ENCODE peak calls at places on chromosome 22, in seven cellular contexts. One of them, this sample, is unnamed. For H3K79me2, the result is how much of the 10 kb centered on the place peaks cover.

GRCh38 chr22:25081409-25081824 is 118.2 kb upstream of the CRYBB3 start:
- DNase-seq in astrocyte: no peak
- DNase-seq in OCI-LY7: peak
- DNase-seq in PC-3: peak
- DNase-seq in fibroblast of lung: no peak
- DNase-seq in HCT116: peak
- DNase-seq in MM.1S: peak
- DNase-seq in this sample: peak

GRCh38 chr22:27825174-27825573 is 23.6 kb upstream of the MN1 start:
- DNase-seq in astrocyte: no peak
- DNase-seq in OCI-LY7: peak
- DNase-seq in PC-3: no peak
- DNase-seq in fibroblast of lung: no peak
- DNase-seq in HCT116: no peak
- DNase-seq in MM.1S: no peak
- DNase-seq in this sample: no peak

GRCh38 chr22:28429711-28430110 is 249.9 kb downstream of the TTC28 start:
- DNase-seq in astrocyte: peak
- DNase-seq in OCI-LY7: no peak
- DNase-seq in PC-3: no peak
- DNase-seq in fibroblast of lung: peak
- DNase-seq in HCT116: no peak
- DNase-seq in MM.1S: no peak
- DNase-seq in this sample: no peak

GRCh38 chr22:46491936-46492335 is 45.5 kb downstream of the CELSR1 start:
- DNase-seq in astrocyte: no peak
- DNase-seq in OCI-LY7: no peak
- DNase-seq in PC-3: no peak
- DNase-seq in fibroblast of lung: no peak
- DNase-seq in HCT116: no peak
- DNase-seq in MM.1S: no peak
- DNase-seq in this sample: peak

GRCh38 chr22:38645430-38645829 is 10.8 kb downstream of the FAM227A start:
- DNase-seq in astrocyte: no peak
- DNase-seq in OCI-LY7: no peak
- DNase-seq in PC-3: no peak
- DNase-seq in fibroblast of lung: no peak
- DNase-seq in HCT116: no peak
- DNase-seq in MM.1S: no peak
- DNase-seq in this sample: no peak

GRCh38 chr22:45428391-45429385 is 15.2 kb downstream of the RIBC2 start:
- DNase-seq in astrocyte: no peak
- DNase-seq in OCI-LY7: no peak
- DNase-seq in PC-3: no peak
- DNase-seq in fibroblast of lung: no peak
- DNase-seq in HCT116: no peak
- DNase-seq in MM.1S: no peak
- DNase-seq in this sample: no peak

GRCh38 chr22:36565686-36566085 is 36.7 kb upstream of the EIF3D start:
- DNase-seq in astrocyte: peak
- DNase-seq in OCI-LY7: no peak
- DNase-seq in PC-3: peak
- DNase-seq in fibroblast of lung: peak
- DNase-seq in HCT116: no peak
- DNase-seq in MM.1S: no peak
- DNase-seq in this sample: no peak

GRCh38 chr22:26481694-26482093 is 1.9 kb downstream of the HPS4 start:
- DNase-seq in astrocyte: no peak
- DNase-seq in OCI-LY7: peak
- DNase-seq in PC-3: no peak
- DNase-seq in fibroblast of lung: no peak
- DNase-seq in HCT116: no peak
- DNase-seq in MM.1S: no peak
- DNase-seq in this sample: no peak

GRCh38 chr22:46021577-46021976 is 44.6 kb upstream of the WNT7B start:
- DNase-seq in astrocyte: no peak
- DNase-seq in OCI-LY7: no peak
- DNase-seq in PC-3: no peak
- DNase-seq in fibroblast of lung: no peak
- DNase-seq in HCT116: no peak
- DNase-seq in MM.1S: no peak
- DNase-seq in this sample: no peak

GRCh38 chr22:19178659-19179471 is at the start of gene SLC25A1:
- DNase-seq in astrocyte: peak
- DNase-seq in OCI-LY7: peak
- DNase-seq in PC-3: peak
- DNase-seq in fibroblast of lung: peak
- DNase-seq in HCT116: peak
- DNase-seq in MM.1S: peak
- DNase-seq in this sample: peak

GRCh38 chr22:34847072-34847471 is 218.9 kb upstream of the ISX start:
- DNase-seq in astrocyte: peak
- DNase-seq in OCI-LY7: no peak
- DNase-seq in PC-3: no peak
- DNase-seq in fibroblast of lung: peak
- DNase-seq in HCT116: no peak
- DNase-seq in MM.1S: peak
- DNase-seq in this sample: no peak

GRCh38 chr22:28799834-28800307 is 498 bp downstream of the XBP1 start:
- DNase-seq in astrocyte: peak
- DNase-seq in OCI-LY7: peak
- DNase-seq in PC-3: peak
- DNase-seq in fibroblast of lung: peak
- DNase-seq in HCT116: no peak
- DNase-seq in MM.1S: peak
- DNase-seq in this sample: no peak

GRCh38 chr22:17243524-17243923 is 24.3 kb upstream of the ADA2 start:
- DNase-seq in astrocyte: no peak
- DNase-seq in OCI-LY7: peak
- DNase-seq in PC-3: peak
- DNase-seq in fibroblast of lung: no peak
- DNase-seq in HCT116: no peak
- DNase-seq in MM.1S: peak
- DNase-seq in this sample: no peak

GRCh38 chr22:47807506-47807905 is 1045.1 kb downstream of the TBC1D22A start:
- DNase-seq in astrocyte: no peak
- DNase-seq in OCI-LY7: no peak
- DNase-seq in PC-3: no peak
- DNase-seq in fibroblast of lung: no peak
- DNase-seq in HCT116: no peak
- DNase-seq in MM.1S: no peak
- DNase-seq in this sample: no peak

GRCh38 chr22:44181033-44181911 is 547 bp downstream of the PARVG start:
- DNase-seq in astrocyte: peak
- DNase-seq in OCI-LY7: no peak
- DNase-seq in PC-3: peak
- DNase-seq in fibroblast of lung: peak
- DNase-seq in HCT116: no peak
- DNase-seq in MM.1S: peak
- DNase-seq in this sample: no peak

GRCh38 chr22:28019881-28020861 is 101.1 kb upstream of the PITPNB start:
- DNase-seq in astrocyte: peak
- DNase-seq in OCI-LY7: peak
- DNase-seq in PC-3: peak
- DNase-seq in fibroblast of lung: peak
- DNase-seq in HCT116: peak
- DNase-seq in MM.1S: peak
- DNase-seq in this sample: peak

GRCh38 chr22:29114392-29114791 is 41.6 kb downstream of the KREMEN1 start:
- DNase-seq in astrocyte: no peak
- DNase-seq in OCI-LY7: no peak
- DNase-seq in PC-3: no peak
- DNase-seq in fibroblast of lung: no peak
- DNase-seq in HCT116: no peak
- DNase-seq in MM.1S: no peak
- DNase-seq in this sample: no peak

GRCh38 chr22:46003271-46004091 is 26.5 kb upstream of the WNT7B start:
- DNase-seq in astrocyte: no peak
- DNase-seq in OCI-LY7: no peak
- DNase-seq in PC-3: no peak
- DNase-seq in fibroblast of lung: no peak
- DNase-seq in HCT116: no peak
- DNase-seq in MM.1S: no peak
- DNase-seq in this sample: no peak

GRCh38 chr22:35542157-35542971 is 1.7 kb downstream of the RASD2 start:
- DNase-seq in astrocyte: no peak
- DNase-seq in OCI-LY7: no peak
- DNase-seq in PC-3: no peak
- DNase-seq in fibroblast of lung: no peak
- DNase-seq in HCT116: no peak
- DNase-seq in MM.1S: no peak
- DNase-seq in this sample: no peak

GRCh38 chr22:19292262-19293230 is 1.0 kb upstream of the CLTCL1 start:
- DNase-seq in astrocyte: no peak
- DNase-seq in OCI-LY7: peak
- DNase-seq in PC-3: no peak
- DNase-seq in fibroblast of lung: no peak
- DNase-seq in HCT116: no peak
- DNase-seq in MM.1S: peak
- DNase-seq in this sample: no peak

GRCh38 chr22:44086759-44087158 is 62.7 kb downstream of the PARVB start:
- DNase-seq in astrocyte: no peak
- DNase-seq in OCI-LY7: no peak
- DNase-seq in PC-3: no peak
- DNase-seq in fibroblast of lung: no peak
- DNase-seq in HCT116: no peak
- DNase-seq in MM.1S: no peak
- DNase-seq in this sample: no peak

GRCh38 chr22:49535527-49536125 is 292.0 kb downstream of the BRD1 start:
- DNase-seq in astrocyte: no peak
- DNase-seq in OCI-LY7: no peak
- DNase-seq in PC-3: no peak
- DNase-seq in fibroblast of lung: no peak
- DNase-seq in HCT116: no peak
- DNase-seq in MM.1S: no peak
- DNase-seq in this sample: no peak
- H3K79me2 ChIP-seq in astrocyte: under half
- H3K79me2 ChIP-seq in OCI-LY7: under half
- H3K79me2 ChIP-seq in PC-3: under half
- H3K79me2 ChIP-seq in fibroblast of lung: under half
- H3K79me2 ChIP-seq in HCT116: under half
- H3K79me2 ChIP-seq in MM.1S: under half
- H3K79me2 ChIP-seq in this sample: under half

DNA sequence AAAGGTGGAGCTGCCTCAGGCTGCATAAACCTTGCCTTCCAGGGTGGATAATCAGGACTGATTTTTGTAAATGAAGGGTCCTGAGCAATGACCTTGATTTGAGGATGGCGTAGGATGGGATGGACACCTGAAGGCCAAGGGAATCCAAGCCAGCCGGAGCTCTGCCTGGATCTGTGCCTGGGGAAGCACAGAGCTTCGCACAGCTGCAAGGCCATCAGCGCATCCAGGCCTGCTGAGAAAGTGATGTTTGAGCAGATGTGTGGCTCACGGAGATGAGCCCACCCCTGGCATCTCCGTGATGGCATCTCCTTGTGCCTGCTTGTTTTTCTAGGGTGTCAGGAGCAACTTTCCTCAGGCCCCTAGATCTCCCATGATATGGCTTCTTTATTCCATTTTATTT is 23.3 kb downstream of the FAM83F start:
- DNase-seq in astrocyte: no peak
- DNase-seq in OCI-LY7: no peak
- DNase-seq in PC-3: no peak
- DNase-seq in fibroblast of lung: no peak
- DNase-seq in HCT116: no peak
- DNase-seq in MM.1S: no peak
- DNase-seq in this sample: no peak
- H3K79me2 ChIP-seq in astrocyte: under half
- H3K79me2 ChIP-seq in OCI-LY7: under half
- H3K79me2 ChIP-seq in PC-3: under half
- H3K79me2 ChIP-seq in fibroblast of lung: under half
- H3K79me2 ChIP-seq in HCT116: under half
- H3K79me2 ChIP-seq in MM.1S: under half
- H3K79me2 ChIP-seq in this sample: under half

DNA sequence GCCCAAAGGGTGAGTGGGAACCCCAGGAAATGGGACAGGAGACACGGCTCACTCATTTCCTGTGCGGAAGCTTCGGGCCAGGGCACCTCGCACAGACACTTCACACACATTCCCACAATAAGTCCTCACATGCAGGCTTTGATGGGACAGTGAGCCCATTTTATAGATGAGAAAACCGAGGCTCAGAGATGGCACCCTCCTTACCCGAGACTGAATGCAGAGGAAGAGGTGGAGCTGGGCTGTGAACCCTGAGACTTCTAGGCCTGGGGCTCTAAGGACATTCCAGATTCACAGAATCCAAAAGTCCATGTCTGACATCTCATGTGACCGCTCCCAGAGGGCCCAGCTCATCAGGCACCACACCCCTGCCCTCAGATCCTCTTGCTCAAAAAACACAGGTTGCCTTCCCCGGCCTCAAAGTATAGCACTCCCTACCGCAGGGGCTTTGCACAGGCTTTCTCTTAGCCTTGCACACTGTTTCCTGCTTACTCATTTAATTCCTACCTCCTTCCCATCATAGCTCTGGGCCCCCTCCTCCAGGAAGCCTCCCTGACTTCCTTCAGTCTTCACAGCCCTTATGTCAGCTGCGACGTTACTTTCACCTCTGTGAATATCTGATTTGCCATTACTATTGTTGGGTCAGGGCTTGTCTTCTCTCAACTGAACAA is 57.1 kb upstream of the TCF20 start:
- DNase-seq in astrocyte: no peak
- DNase-seq in OCI-LY7: peak
- DNase-seq in PC-3: no peak
- DNase-seq in fibroblast of lung: no peak
- DNase-seq in HCT116: no peak
- DNase-seq in MM.1S: no peak
- DNase-seq in this sample: no peak
- H3K79me2 ChIP-seq in astrocyte: under half
- H3K79me2 ChIP-seq in OCI-LY7: under half
- H3K79me2 ChIP-seq in PC-3: under half
- H3K79me2 ChIP-seq in fibroblast of lung: under half
- H3K79me2 ChIP-seq in HCT116: under half
- H3K79me2 ChIP-seq in MM.1S: under half
- H3K79me2 ChIP-seq in this sample: under half

GRCh38 chr22:21828268-21828638 is 39.2 kb downstream of the MAPK1 start:
- DNase-seq in astrocyte: no peak
- DNase-seq in OCI-LY7: no peak
- DNase-seq in PC-3: no peak
- DNase-seq in fibroblast of lung: no peak
- DNase-seq in HCT116: no peak
- DNase-seq in MM.1S: no peak
- DNase-seq in this sample: no peak

GRCh38 chr22:21826204-21826603 is 41.2 kb downstream of the MAPK1 start:
- DNase-seq in astrocyte: no peak
- DNase-seq in OCI-LY7: no peak
- DNase-seq in PC-3: no peak
- DNase-seq in fibroblast of lung: no peak
- DNase-seq in HCT116: no peak
- DNase-seq in MM.1S: no peak
- DNase-seq in this sample: no peak

GRCh38 chr22:21827628-21828267 is 39.7 kb downstream of the MAPK1 start:
- DNase-seq in astrocyte: no peak
- DNase-seq in OCI-LY7: no peak
- DNase-seq in PC-3: peak
- DNase-seq in fibroblast of lung: no peak
- DNase-seq in HCT116: no peak
- DNase-seq in MM.1S: no peak
- DNase-seq in this sample: no peak

GRCh38 chr22:21823740-21824438 is 43.6 kb downstream of the MAPK1 start:
- DNase-seq in astrocyte: peak
- DNase-seq in OCI-LY7: no peak
- DNase-seq in PC-3: no peak
- DNase-seq in fibroblast of lung: peak
- DNase-seq in HCT116: no peak
- DNase-seq in MM.1S: no peak
- DNase-seq in this sample: no peak

GRCh38 chr22:21824439-21824912 is 43.0 kb downstream of the MAPK1 start:
- DNase-seq in astrocyte: no peak
- DNase-seq in OCI-LY7: no peak
- DNase-seq in PC-3: no peak
- DNase-seq in fibroblast of lung: no peak
- DNase-seq in HCT116: no peak
- DNase-seq in MM.1S: no peak
- DNase-seq in this sample: no peak
- H3K79me2 ChIP-seq in astrocyte: half or more
- H3K79me2 ChIP-seq in OCI-LY7: half or more
- H3K79me2 ChIP-seq in PC-3: half or more
- H3K79me2 ChIP-seq in fibroblast of lung: half or more
- H3K79me2 ChIP-seq in HCT116: half or more
- H3K79me2 ChIP-seq in MM.1S: half or more
- H3K79me2 ChIP-seq in this sample: under half